ENCODE peak calls at places on chromosomes 11 and 22, in six cellular contexts. D is cardiac muscle cell, U is testis, E is coronary artery, Q is thoracic aorta, V is esophagus squamous epithelium. N is an unnamed sample.
A peak's percentile ranks its signal among the peaks of the same experiment; 100 is the strongest.

GRCh38 chr11:1888811-1889526 is 2.7 kb downstream of the PRR33 start:
- DNase-seq in D (no peak), U (no peak), E (no peak), Q (no peak), V (no peak), N (no peak)

GRCh38 chr11:111766834-111767142 is 599 bp upstream of the PPP2R1B start:
- DNase-seq in D (no peak), U (no peak), E (no peak), Q (no peak), V (no peak), N (no peak)

GRCh38 chr11:110833033-110833484 is 120.8 kb upstream of the ARHGAP20 start:
- DNase-seq in D (no peak), U (no peak), E (no peak), Q (no peak), V (no peak), N (peak; percentile 65)

GRCh38 chr11:112005422-112006094 is 19.6 kb upstream of the DLAT start:
- DNase-seq in D (no peak), U (no peak), E (no peak), Q (no peak), V (no peak), N (no peak)

GRCh38 chr11:2585566-2586090 is 114.2 kb downstream of the KCNQ1OT1 start:
- DNase-seq in D (no peak), U (no peak), E (peak; percentile 53), Q (no peak), V (no peak), N (no peak)

GRCh38 chr11:68650801-68651200 is 33.5 kb upstream of the GAL start:
- DNase-seq in D (no peak), U (no peak), E (no peak), Q (no peak), V (no peak), N (no peak)

GRCh38 chr22:24112188-24112587 is 69.1 kb upstream of the SUSD2 start:
- DNase-seq in D (no peak), U (no peak), E (no peak), Q (no peak), V (no peak), N (peak; percentile 13)

GRCh38 chr22:25383278-25383820 is 163.9 kb downstream of the CRYBB2 start:
- DNase-seq in D (no peak), U (no peak), E (no peak), Q (no peak), V (no peak), N (no peak)

GRCh38 chr22:41862160-41862529 is 29.2 kb downstream of the SREBF2 start:
- DNase-seq in D (no peak), U (peak; percentile 60), E (no peak), Q (no peak), V (no peak), N (peak; percentile 40)

GRCh38 chr22:38724926-38725571 is 19.3 kb downstream of the GTPBP1 start:
- DNase-seq in D (peak; percentile 56), U (no peak), E (no peak), Q (no peak), V (no peak), N (peak; percentile 52)

GRCh38 chr22:47921906-47922305 is 1159.5 kb downstream of the TBC1D22A start:
- DNase-seq in D (no peak), U (no peak), E (no peak), Q (no peak), V (no peak), N (no peak)

GRCh38 chr11:57426754-57427691 is at the start of gene SLC43A3:
- DNase-seq in D (peak; percentile 36), U (peak; percentile 77), E (peak; percentile 87), Q (no peak), V (no peak), N (peak; percentile 92)

DNA sequence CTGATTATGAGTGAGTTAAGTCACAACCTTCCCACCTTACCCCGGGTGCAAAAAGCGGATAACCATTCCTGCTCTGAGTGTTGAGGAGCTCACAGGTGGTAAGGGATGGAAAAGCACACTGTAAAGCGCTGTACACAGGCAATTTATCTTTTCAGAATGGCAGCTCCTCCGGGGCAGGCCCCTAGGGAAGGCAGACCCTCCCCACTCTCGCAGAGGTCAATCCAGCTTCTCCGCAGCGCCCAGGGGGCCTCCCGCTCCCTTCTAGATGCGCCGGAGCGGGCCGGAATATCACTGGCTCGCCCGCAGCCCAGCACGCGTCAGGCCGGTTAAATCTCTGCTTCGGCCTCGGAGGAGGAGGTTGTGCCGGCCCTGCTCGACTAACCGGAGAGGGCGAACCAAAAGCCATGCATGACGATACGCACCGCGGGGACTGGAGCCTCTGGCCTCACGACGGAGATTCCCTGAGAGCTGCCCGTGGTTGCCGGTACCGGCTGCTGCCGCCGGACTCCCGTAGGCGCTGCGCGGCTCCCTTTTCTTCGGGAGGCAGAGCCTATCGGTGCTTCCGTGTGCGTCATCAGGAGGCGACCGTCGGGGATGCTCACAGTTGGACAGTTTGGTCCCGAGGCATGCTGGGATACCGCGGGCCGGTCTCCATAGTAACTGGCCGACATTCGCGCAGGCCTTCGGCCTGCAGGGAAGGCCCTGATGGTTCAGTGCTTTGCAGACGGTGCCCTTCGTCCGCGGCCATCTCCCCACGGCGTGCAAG is at the start of gene BRMS1:
- DNase-seq in D (peak; percentile 98), U (peak; percentile 100), E (peak; percentile 98), Q (peak; percentile 95), V (peak; percentile 94), N (peak; percentile 98)
- TF ChIP-seq CTCF in D (no peak), U (no peak), E (no peak), Q (peak; percentile 38), V (no peak), N (no peak)

GRCh38 chr11:62705401-62705800 is 1.8 kb downstream of the BSCL2 start:
- DNase-seq in D (no peak), U (no peak), E (peak; percentile 72), Q (no peak), V (no peak), N (no peak)
- H3K4me3 ChIP-seq in D (peak overlapping the region; percentile 41), U (peak overlapping the region; percentile 75), E (peak overlapping the region; percentile 86), Q (peak overlapping the region; percentile 82), V (peak overlapping the region; percentile 76), N (peak overlapping the region; percentile 62)

DNA sequence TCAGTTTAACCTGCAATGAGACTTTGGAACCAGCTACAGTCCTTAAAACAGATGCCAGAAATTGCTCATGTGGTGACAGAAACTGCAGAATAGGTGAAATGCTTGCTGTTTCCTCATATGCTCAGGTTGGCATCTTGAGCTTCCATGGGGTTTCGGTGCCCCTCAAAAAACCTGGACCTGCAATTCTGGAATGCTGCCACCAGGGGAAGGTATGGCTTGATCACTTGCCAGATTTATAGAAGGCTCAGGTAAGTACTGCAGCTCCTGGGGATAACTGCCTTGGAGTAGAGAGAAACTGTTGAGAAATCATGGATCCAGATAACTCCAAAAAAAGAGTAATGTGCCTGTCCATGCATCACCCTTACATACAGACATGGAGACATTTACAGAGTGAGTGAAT is 113.0 kb downstream of the CTTN start:
- DNase-seq in D (no peak), U (no peak), E (no peak), Q (no peak), V (no peak), N (no peak)
- TF ChIP-seq CTCF in D (no peak), U (no peak), E (no peak), Q (no peak), V (no peak), N (no peak)

GRCh38 chr22:46085831-46086576 is 64.3 kb upstream of the PPARA start:
- DNase-seq in D (no peak), U (no peak), E (peak; percentile 89), Q (no peak), V (no peak), N (peak; percentile 51)
- H3K4me3 ChIP-seq in D (no peak overlapping the region), U (no peak overlapping the region), E (peak overlapping the region; percentile 96), Q (peak overlapping the region; percentile 86), V (peak overlapping the region; percentile 58), N (no peak overlapping the region)

DNA sequence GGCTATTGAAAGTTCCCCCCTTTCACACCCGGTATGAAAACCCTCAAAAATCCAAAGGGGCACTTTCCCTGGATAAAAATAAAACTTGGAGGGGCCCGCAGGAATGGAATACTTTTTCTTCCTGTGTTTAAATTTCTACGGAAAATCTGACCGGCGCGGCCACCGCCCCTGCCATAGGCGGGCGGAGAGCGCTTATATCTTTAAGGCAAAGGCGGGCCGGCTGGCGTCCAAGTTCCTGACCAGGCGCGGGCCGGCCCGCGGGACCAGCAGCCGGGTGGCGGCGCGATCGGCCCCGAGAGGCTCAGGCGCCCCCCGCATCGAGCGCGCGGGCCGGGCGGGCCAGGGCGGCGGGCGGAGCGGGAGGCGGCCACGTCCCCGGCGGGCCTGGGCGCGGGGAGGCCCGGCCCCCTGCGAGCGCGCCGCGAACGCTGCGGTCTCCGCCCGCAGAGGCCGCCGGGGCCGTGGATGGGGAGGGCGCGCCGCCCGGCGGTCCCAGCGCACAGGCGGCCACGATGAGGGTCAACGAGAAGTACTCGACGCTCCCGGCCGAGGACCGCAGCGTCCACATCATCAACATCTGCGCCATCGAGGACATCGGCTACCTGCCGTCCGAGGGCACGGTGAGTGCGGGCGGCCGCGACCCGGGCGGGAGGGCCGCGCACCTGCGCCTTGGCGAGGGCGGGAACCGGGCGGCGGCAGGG is at the start of gene ANO1:
- DNase-seq in D (peak; percentile 50), U (peak; percentile 28), E (no peak), Q (no peak), V (no peak), N (no peak)
- TF ChIP-seq CTCF in D (no peak), U (no peak), E (no peak), Q (no peak), V (no peak), N (no peak)

DNA sequence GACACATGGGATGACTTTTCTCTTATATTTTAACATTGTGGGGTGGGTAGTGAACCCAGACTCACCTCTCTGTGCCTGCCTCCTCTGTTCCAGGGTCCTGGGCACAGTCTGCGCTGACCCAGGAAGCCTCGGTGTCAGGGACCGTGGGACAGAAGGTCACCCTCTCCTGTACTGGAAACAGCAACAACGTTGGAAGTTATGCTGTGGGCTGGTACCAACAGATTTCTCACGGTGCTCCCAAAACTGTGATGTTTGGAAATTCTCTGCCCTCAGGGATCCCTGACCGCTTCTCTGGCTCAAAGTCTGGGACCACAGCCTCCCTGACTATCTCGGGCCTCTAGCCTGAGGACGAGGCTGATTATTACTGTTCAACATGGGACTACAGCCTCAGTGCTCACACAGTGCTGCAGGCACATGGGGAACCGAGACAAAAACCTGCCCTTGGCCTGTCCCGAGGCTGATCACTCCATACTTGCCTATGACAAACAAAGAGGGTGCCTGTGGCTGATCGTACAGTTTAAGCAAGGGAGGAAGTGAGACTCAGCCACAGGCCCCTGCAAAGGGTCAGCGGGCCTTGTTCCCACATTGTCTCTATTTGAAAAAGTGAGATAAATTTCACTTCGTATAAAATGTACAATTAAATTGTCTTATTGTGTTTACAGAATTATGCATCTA is 43.7 kb upstream of the TOP3B start:
- DNase-seq in D (no peak), U (no peak), E (no peak), Q (no peak), V (no peak), N (no peak)
- H3K4me3 ChIP-seq in D (no peak overlapping the region), U (no peak overlapping the region), E (no peak overlapping the region), Q (no peak overlapping the region), V (no peak overlapping the region), N (no peak overlapping the region)

GRCh38 chr22:43964314-43964857 is 9.1 kb downstream of the SAMM50 start:
- DNase-seq in D (no peak), U (no peak), E (peak; percentile 35), Q (no peak), V (no peak), N (no peak)
- TF ChIP-seq CTCF in D (no peak), U (no peak), E (no peak), Q (no peak), V (no peak), N (no peak)

GRCh38 chr11:6259638-6260019 is at the start of gene CCKBR:
- DNase-seq in D (peak; percentile 75), U (no peak), E (no peak), Q (no peak), V (no peak), N (no peak)
- H3K4me3 ChIP-seq in D (peak within 1 kb of the TSS; percentile 41), U (peak within 1 kb of the TSS; percentile 51), E (peak within 1 kb of the TSS; percentile 75), Q (peak within 1 kb of the TSS; percentile 65), V (peak within 1 kb of the TSS; percentile 65), N (no peak within 1 kb of the TSS)

N was measured in fibroblast of pulmonary artery.